ENCODE peak calls at places on chromosomes 6 and 20, in ten cellular contexts. A is AG04450, Z is endothelial cell of umbilical vein, L is body of pancreas, F is tibial artery, S is tibial nerve, H is psoas muscle, Q is transverse colon, J is left lung, V is astrocyte. M is an unnamed sample.

GRCh38 chr20:10609726-10610125 is 64.1 kb downstream of the JAG1 start:
- DNase-seq in L (no peak), A (no peak), H (no peak), S (no peak), Q (no peak), Z (peak; percentile 39), F (no peak), J (no peak), V (peak; percentile 29), M (no peak)

GRCh38 chr20:15776773-15777172 is 796.5 kb downstream of the KIF16B start:
- DNase-seq in A (no peak), H (no peak), Q (no peak), J (no peak), L (no peak), Z (no peak), V (no peak), S (no peak), F (no peak), M (no peak)

GRCh38 chr6:127302728-127303675 is 36.3 kb downstream of the RNF146 start:
- DNase-seq in Q (peak; percentile 47), V (no peak), Z (peak; percentile 81), H (no peak), A (no peak), F (peak; percentile 48), J (no peak), L (peak; percentile 44), S (peak; percentile 82), M (no peak)

GRCh38 chr6:3798211-3798909 is 46.8 kb upstream of the PXDC1 start:
- DNase-seq in J (peak; percentile 57), F (no peak), H (no peak), V (no peak), A (no peak), S (no peak), Z (peak; percentile 42), Q (no peak), L (no peak), M (no peak)

GRCh38 chr6:132499757-132500156 is 13.2 kb downstream of the STX7 start:
- DNase-seq in H (no peak), J (no peak), Q (no peak), L (no peak), S (no peak), Z (no peak), V (no peak), F (no peak), A (no peak), M (no peak)

GRCh38 chr6:16762265-16762546 is 946 bp upstream of the ATXN1 start:
- DNase-seq in V (no peak), A (no peak), Z (no peak), L (no peak), F (no peak), Q (no peak), H (no peak), J (no peak), S (no peak), M (no peak)

GRCh38 chr20:58741384-58741783 is 48.8 kb downstream of the NPEPL1 start:
- DNase-seq in Q (no peak), L (no peak), J (no peak), S (no peak), A (no peak), Z (no peak), V (no peak), H (no peak), F (no peak), M (no peak)

GRCh38 chr6:159002432-159003160 is 2.6 kb upstream of the RSPH3 start:
- DNase-seq in H (no peak), Z (no peak), A (no peak), V (peak; percentile 67), L (no peak), Q (no peak), F (no peak), J (no peak), S (no peak), M (no peak)

GRCh38 chr6:11043961-11044711 is at the start of gene ELOVL2:
- DNase-seq in H (peak; percentile 57), Q (no peak), L (peak; percentile 47), S (no peak), V (peak; percentile 22), A (no peak), F (no peak), Z (peak; percentile 14), J (no peak), M (peak; percentile 66)

GRCh38 chr20:54668271-54669053 is 193.1 kb downstream of the DOK5 start:
- DNase-seq in V (no peak), A (no peak), F (no peak), H (no peak), J (no peak), Q (peak; percentile 10), S (no peak), L (peak; percentile 40), Z (peak; percentile 34), M (no peak)

GRCh38 chr20:44450279-44450937 is 25.3 kb upstream of the TTPAL start:
- DNase-seq in F (no peak), J (no peak), S (no peak), A (no peak), H (no peak), V (no peak), Z (no peak), Q (no peak), L (no peak), M (no peak)

GRCh38 chr20:44447827-44448419 is 27.8 kb upstream of the TTPAL start:
- DNase-seq in L (no peak), Q (peak; percentile 43), Z (no peak), V (no peak), J (no peak), A (no peak), H (no peak), S (no peak), F (no peak), M (no peak)

GRCh38 chr20:44450938-44451450 is 24.7 kb upstream of the TTPAL start:
- DNase-seq in V (no peak), A (no peak), H (no peak), F (no peak), L (no peak), Q (no peak), S (no peak), J (no peak), Z (no peak), M (no peak)

GRCh38 chr20:44449864-44450263 is 25.8 kb upstream of the TTPAL start:
- DNase-seq in F (no peak), Z (no peak), V (no peak), L (no peak), A (no peak), J (no peak), S (no peak), Q (no peak), H (no peak), M (no peak)

DNA sequence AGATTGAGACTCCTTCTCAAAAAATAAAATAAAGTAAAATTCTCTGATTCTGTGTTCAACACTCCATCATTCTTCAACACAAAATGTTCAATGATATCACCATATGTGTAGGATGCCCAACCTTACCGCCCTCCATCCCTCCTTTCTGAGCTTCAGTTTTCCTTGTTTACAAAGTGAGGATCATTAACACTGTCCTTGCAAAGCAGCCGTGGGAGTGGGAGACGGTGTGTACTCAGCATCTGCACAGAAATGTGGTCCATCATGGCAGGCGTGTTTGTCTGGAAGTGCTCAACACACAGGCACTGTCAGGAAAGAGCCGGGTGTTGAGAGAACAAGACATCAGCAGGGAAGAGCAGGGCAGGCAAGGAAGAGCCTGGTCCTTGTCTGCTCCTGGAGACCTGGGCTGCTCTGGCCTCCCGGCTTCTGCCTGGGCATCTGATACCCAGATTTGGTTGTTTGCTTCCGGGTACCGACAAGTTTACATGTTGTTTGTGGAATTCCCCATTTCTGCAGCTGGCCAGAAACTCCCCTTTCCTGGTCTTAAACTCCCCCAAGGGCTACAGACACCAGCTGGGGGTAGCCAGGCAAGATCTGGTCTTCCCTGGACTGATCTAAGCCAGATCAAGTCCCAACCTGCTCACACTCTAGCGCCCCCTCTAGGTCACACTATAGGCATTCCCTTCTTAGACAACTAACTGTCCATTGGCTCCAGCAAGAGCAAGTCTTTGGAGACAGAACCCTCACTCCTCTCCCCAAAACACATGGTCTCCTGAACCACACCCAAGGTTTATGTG is 26.7 kb upstream of the TTPAL start:
- DNase-seq in A (no peak), L (no peak), Q (peak; percentile 52), J (no peak), S (no peak), V (no peak), H (no peak), F (no peak), Z (no peak), M (no peak)
- TF ChIP-seq CTCF in A (peak; percentile 15), L (peak; percentile 7), Q (peak; percentile 25), J (no peak), S (no peak), V (no peak), H (no peak), F (no peak), Z (peak; percentile 15), M (peak; percentile 27)

GRCh38 chr6:97060254-97060653 is 135.7 kb downstream of the KLHL32 start:
- DNase-seq in A (no peak), H (no peak), F (no peak), Q (no peak), S (no peak), V (no peak), L (no peak), J (no peak), Z (no peak), M (no peak)
- H3K27me3 ChIP-seq in A (no peaks in the 10 kb centered on the region), H (no peaks in the 10 kb centered on the region), F (no peaks in the 10 kb centered on the region), Q (no peaks in the 10 kb centered on the region), S (no peaks in the 10 kb centered on the region), V (peaks cover 8% of the 10 kb centered on the region), L (no peaks in the 10 kb centered on the region), J (no peaks in the 10 kb centered on the region), Z (peaks cover 15% of the 10 kb centered on the region), M (peaks cover 7% of the 10 kb centered on the region)

GRCh38 chr20:41956316-41957050 is 338.3 kb upstream of the CHD6 start:
- DNase-seq in J (no peak), Z (peak; percentile 31), S (no peak), L (no peak), Q (no peak), V (no peak), F (no peak), A (no peak), H (no peak), M (no peak)
- TF ChIP-seq CTCF in J (peak; percentile 30), Z (peak; percentile 64), S (peak; percentile 18), L (peak; percentile 43), Q (peak; percentile 37), V (peak; percentile 23), F (no peak), A (peak; percentile 17), H (peak; percentile 23), M (peak; percentile 45)

DNA sequence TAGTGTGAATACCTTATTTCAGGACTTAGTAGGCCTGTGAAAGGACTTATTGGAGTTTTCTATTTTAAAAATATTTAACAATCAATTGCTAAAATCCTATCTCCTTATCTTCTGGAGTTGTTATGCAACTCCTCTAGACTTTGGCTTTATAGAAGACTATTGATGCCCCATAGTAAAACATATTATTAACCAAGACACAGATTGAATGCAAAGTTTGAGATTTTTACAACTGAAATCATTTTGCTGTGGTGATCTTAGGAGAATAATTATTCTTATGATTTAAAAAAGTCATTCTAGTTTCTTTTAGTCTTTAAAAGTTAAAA is 4.5 kb downstream of the HEY2 start:
- DNase-seq in J (no peak), A (no peak), L (no peak), Q (no peak), F (no peak), H (no peak), V (no peak), S (no peak), Z (no peak), M (no peak)
- H3K27me3 ChIP-seq in J (peaks cover 91% of the 10 kb centered on the region), A (peaks cover 26% of the 10 kb centered on the region), L (no peaks in the 10 kb centered on the region), Q (peaks cover 86% of the 10 kb centered on the region), F (no peaks in the 10 kb centered on the region), H (no peaks in the 10 kb centered on the region), V (peaks cover 23% of the 10 kb centered on the region), S (no peaks in the 10 kb centered on the region), Z (peaks cover 27% of the 10 kb centered on the region), M (peaks cover 62% of the 10 kb centered on the region)

M was measured in upper lobe of right lung.